ENCODE peak calls at places on chromosomes 11 and 22, in seven cellular contexts. One of them, this sample, is unnamed.

GRCh38 chr11:85663781-85664560 is 958 bp downstream of the CREBZF start:
- DNase-seq in progenitor cell of endocrine pancreas: peak; percentile 62
- DNase-seq in cardiac muscle cell: peak; percentile 53
- DNase-seq in stimulated activated CD8-positive, alpha-beta memory T cell treated with anti-CD3 and anti-CD28 coated beads, Interleukin-7, amount 100 ng/mL, for 24 hours: peak; percentile 73
- DNase-seq in hypothalamus: peak; percentile 68
- DNase-seq in right atrium auricular region: peak; percentile 84
- DNase-seq in activated naive CD8-positive, alpha-beta T cell treated with anti-CD3 and anti-CD28 coated beads, Interleukin-2, amount 50 U/mL, for 24 hours: peak; percentile 87
- DNase-seq in this sample: peak; percentile 63

GRCh38 chr22:44163536-44163935 is 17.2 kb upstream of the PARVG start:
- DNase-seq in progenitor cell of endocrine pancreas: no peak
- DNase-seq in cardiac muscle cell: no peak
- DNase-seq in stimulated activated CD8-positive, alpha-beta memory T cell treated with anti-CD3 and anti-CD28 coated beads, Interleukin-7, amount 100 ng/mL, for 24 hours: no peak
- DNase-seq in hypothalamus: no peak
- DNase-seq in right atrium auricular region: no peak
- DNase-seq in activated naive CD8-positive, alpha-beta T cell treated with anti-CD3 and anti-CD28 coated beads, Interleukin-2, amount 50 U/mL, for 24 hours: no peak
- DNase-seq in this sample: no peak

GRCh38 chr11:393219-394033 is 583 bp upstream of the PKP3 start:
- DNase-seq in progenitor cell of endocrine pancreas: no peak
- DNase-seq in cardiac muscle cell: peak; percentile 76
- DNase-seq in stimulated activated CD8-positive, alpha-beta memory T cell treated with anti-CD3 and anti-CD28 coated beads, Interleukin-7, amount 100 ng/mL, for 24 hours: no peak
- DNase-seq in hypothalamus: no peak
- DNase-seq in right atrium auricular region: no peak
- DNase-seq in activated naive CD8-positive, alpha-beta T cell treated with anti-CD3 and anti-CD28 coated beads, Interleukin-2, amount 50 U/mL, for 24 hours: no peak
- DNase-seq in this sample: no peak

GRCh38 chr11:112281776-112282175 is 21.1 kb upstream of the PLET1 start:
- DNase-seq in progenitor cell of endocrine pancreas: no peak
- DNase-seq in cardiac muscle cell: no peak
- DNase-seq in stimulated activated CD8-positive, alpha-beta memory T cell treated with anti-CD3 and anti-CD28 coated beads, Interleukin-7, amount 100 ng/mL, for 24 hours: no peak
- DNase-seq in hypothalamus: no peak
- DNase-seq in right atrium auricular region: no peak
- DNase-seq in activated naive CD8-positive, alpha-beta T cell treated with anti-CD3 and anti-CD28 coated beads, Interleukin-2, amount 50 U/mL, for 24 hours: no peak
- DNase-seq in this sample: no peak

GRCh38 chr22:43152355-43153071 is 1.2 kb downstream of the TSPO start:
- DNase-seq in progenitor cell of endocrine pancreas: no peak
- DNase-seq in cardiac muscle cell: peak; percentile 48
- DNase-seq in stimulated activated CD8-positive, alpha-beta memory T cell treated with anti-CD3 and anti-CD28 coated beads, Interleukin-7, amount 100 ng/mL, for 24 hours: no peak
- DNase-seq in hypothalamus: no peak
- DNase-seq in right atrium auricular region: peak; percentile 80
- DNase-seq in activated naive CD8-positive, alpha-beta T cell treated with anti-CD3 and anti-CD28 coated beads, Interleukin-2, amount 50 U/mL, for 24 hours: peak; percentile 66
- DNase-seq in this sample: peak; percentile 49

GRCh38 chr11:1323779-1324178 is 14.3 kb upstream of the TOLLIP start:
- DNase-seq in progenitor cell of endocrine pancreas: no peak
- DNase-seq in cardiac muscle cell: no peak
- DNase-seq in stimulated activated CD8-positive, alpha-beta memory T cell treated with anti-CD3 and anti-CD28 coated beads, Interleukin-7, amount 100 ng/mL, for 24 hours: no peak
- DNase-seq in hypothalamus: no peak
- DNase-seq in right atrium auricular region: no peak
- DNase-seq in activated naive CD8-positive, alpha-beta T cell treated with anti-CD3 and anti-CD28 coated beads, Interleukin-2, amount 50 U/mL, for 24 hours: no peak
- DNase-seq in this sample: no peak

GRCh38 chr22:42979606-42980005 is 35.3 kb downstream of the PACSIN2 start:
- DNase-seq in progenitor cell of endocrine pancreas: no peak
- DNase-seq in cardiac muscle cell: no peak
- DNase-seq in stimulated activated CD8-positive, alpha-beta memory T cell treated with anti-CD3 and anti-CD28 coated beads, Interleukin-7, amount 100 ng/mL, for 24 hours: no peak
- DNase-seq in hypothalamus: no peak
- DNase-seq in right atrium auricular region: no peak
- DNase-seq in activated naive CD8-positive, alpha-beta T cell treated with anti-CD3 and anti-CD28 coated beads, Interleukin-2, amount 50 U/mL, for 24 hours: no peak
- DNase-seq in this sample: no peak

GRCh38 chr22:30601464-30601863 is 5.5 kb upstream of the TCN2 start:
- DNase-seq in progenitor cell of endocrine pancreas: no peak
- DNase-seq in cardiac muscle cell: no peak
- DNase-seq in stimulated activated CD8-positive, alpha-beta memory T cell treated with anti-CD3 and anti-CD28 coated beads, Interleukin-7, amount 100 ng/mL, for 24 hours: no peak
- DNase-seq in hypothalamus: no peak
- DNase-seq in right atrium auricular region: no peak
- DNase-seq in activated naive CD8-positive, alpha-beta T cell treated with anti-CD3 and anti-CD28 coated beads, Interleukin-2, amount 50 U/mL, for 24 hours: no peak
- DNase-seq in this sample: no peak

GRCh38 chr22:35140879-35141745 is 75.2 kb downstream of the ISX start:
- DNase-seq in progenitor cell of endocrine pancreas: no peak
- DNase-seq in cardiac muscle cell: no peak
- DNase-seq in stimulated activated CD8-positive, alpha-beta memory T cell treated with anti-CD3 and anti-CD28 coated beads, Interleukin-7, amount 100 ng/mL, for 24 hours: no peak
- DNase-seq in hypothalamus: no peak
- DNase-seq in right atrium auricular region: no peak
- DNase-seq in activated naive CD8-positive, alpha-beta T cell treated with anti-CD3 and anti-CD28 coated beads, Interleukin-2, amount 50 U/mL, for 24 hours: no peak
- DNase-seq in this sample: no peak

GRCh38 chr11:9568854-9569587 is 4.4 kb upstream of the WEE1 start:
- DNase-seq in progenitor cell of endocrine pancreas: peak; percentile 41
- DNase-seq in cardiac muscle cell: peak; percentile 93
- DNase-seq in stimulated activated CD8-positive, alpha-beta memory T cell treated with anti-CD3 and anti-CD28 coated beads, Interleukin-7, amount 100 ng/mL, for 24 hours: no peak
- DNase-seq in hypothalamus: no peak
- DNase-seq in right atrium auricular region: peak; percentile 83
- DNase-seq in activated naive CD8-positive, alpha-beta T cell treated with anti-CD3 and anti-CD28 coated beads, Interleukin-2, amount 50 U/mL, for 24 hours: no peak
- DNase-seq in this sample: peak; percentile 87

GRCh38 chr11:2833051-2833937 is 52.3 kb downstream of the CDKN1C start:
- DNase-seq in progenitor cell of endocrine pancreas: no peak
- DNase-seq in cardiac muscle cell: no peak
- DNase-seq in stimulated activated CD8-positive, alpha-beta memory T cell treated with anti-CD3 and anti-CD28 coated beads, Interleukin-7, amount 100 ng/mL, for 24 hours: no peak
- DNase-seq in hypothalamus: no peak
- DNase-seq in right atrium auricular region: no peak
- DNase-seq in activated naive CD8-positive, alpha-beta T cell treated with anti-CD3 and anti-CD28 coated beads, Interleukin-2, amount 50 U/mL, for 24 hours: no peak
- DNase-seq in this sample: no peak

GRCh38 chr11:43919852-43920597 is 22.4 kb upstream of the C11orf96 start:
- DNase-seq in progenitor cell of endocrine pancreas: no peak
- DNase-seq in cardiac muscle cell: peak; percentile 77
- DNase-seq in stimulated activated CD8-positive, alpha-beta memory T cell treated with anti-CD3 and anti-CD28 coated beads, Interleukin-7, amount 100 ng/mL, for 24 hours: no peak
- DNase-seq in hypothalamus: no peak
- DNase-seq in right atrium auricular region: no peak
- DNase-seq in activated naive CD8-positive, alpha-beta T cell treated with anti-CD3 and anti-CD28 coated beads, Interleukin-2, amount 50 U/mL, for 24 hours: no peak
- DNase-seq in this sample: no peak

GRCh38 chr22:37563153-37564081 is 3.1 kb downstream of the CDC42EP1 start:
- DNase-seq in progenitor cell of endocrine pancreas: no peak
- DNase-seq in cardiac muscle cell: peak; percentile 97
- DNase-seq in stimulated activated CD8-positive, alpha-beta memory T cell treated with anti-CD3 and anti-CD28 coated beads, Interleukin-7, amount 100 ng/mL, for 24 hours: no peak
- DNase-seq in hypothalamus: peak; percentile 66
- DNase-seq in right atrium auricular region: peak; percentile 90
- DNase-seq in activated naive CD8-positive, alpha-beta T cell treated with anti-CD3 and anti-CD28 coated beads, Interleukin-2, amount 50 U/mL, for 24 hours: no peak
- DNase-seq in this sample: peak; percentile 69

GRCh38 chr11:62725686-62726085 is 1.6 kb downstream of the HNRNPUL2 start:
- DNase-seq in progenitor cell of endocrine pancreas: no peak
- DNase-seq in cardiac muscle cell: no peak
- DNase-seq in stimulated activated CD8-positive, alpha-beta memory T cell treated with anti-CD3 and anti-CD28 coated beads, Interleukin-7, amount 100 ng/mL, for 24 hours: no peak
- DNase-seq in hypothalamus: no peak
- DNase-seq in right atrium auricular region: no peak
- DNase-seq in activated naive CD8-positive, alpha-beta T cell treated with anti-CD3 and anti-CD28 coated beads, Interleukin-2, amount 50 U/mL, for 24 hours: no peak
- DNase-seq in this sample: peak; percentile 41

GRCh38 chr11:2824851-2825250 is 60.7 kb downstream of the CDKN1C start:
- DNase-seq in progenitor cell of endocrine pancreas: no peak
- DNase-seq in cardiac muscle cell: no peak
- DNase-seq in stimulated activated CD8-positive, alpha-beta memory T cell treated with anti-CD3 and anti-CD28 coated beads, Interleukin-7, amount 100 ng/mL, for 24 hours: no peak
- DNase-seq in hypothalamus: no peak
- DNase-seq in right atrium auricular region: peak; percentile 75
- DNase-seq in activated naive CD8-positive, alpha-beta T cell treated with anti-CD3 and anti-CD28 coated beads, Interleukin-2, amount 50 U/mL, for 24 hours: no peak
- DNase-seq in this sample: no peak